ENCODE peak calls at places on chromosomes 12 and 14, in four cellular contexts. One of them, this sample, is unnamed.

GRCh38 chr12:104802198-104802597 is 155.9 kb downstream of the SLC41A2 start:
- DNase-seq in cardiac fibroblast: peak; percentile 29
- DNase-seq in amygdala: no peak
- DNase-seq in adipocyte: no peak
- DNase-seq in this sample: no peak

GRCh38 chr14:26966942-26967341 is 369.1 kb upstream of the NOVA1 start:
- DNase-seq in cardiac fibroblast: peak; percentile 25
- DNase-seq in amygdala: no peak
- DNase-seq in adipocyte: no peak
- DNase-seq in this sample: no peak

GRCh38 chr12:91346827-91347226 is 164.2 kb upstream of the DCN start:
- DNase-seq in cardiac fibroblast: no peak
- DNase-seq in amygdala: no peak
- DNase-seq in adipocyte: no peak
- DNase-seq in this sample: no peak

GRCh38 chr12:25017336-25017735 is 68.4 kb upstream of the BCAT1 start:
- DNase-seq in cardiac fibroblast: no peak
- DNase-seq in amygdala: no peak
- DNase-seq in adipocyte: peak; percentile 32
- DNase-seq in this sample: no peak

GRCh38 chr12:130088509-130088908 is 73.8 kb upstream of the FZD10 start:
- DNase-seq in cardiac fibroblast: no peak
- DNase-seq in amygdala: no peak
- DNase-seq in adipocyte: no peak
- DNase-seq in this sample: no peak

GRCh38 chr12:131242741-131243496 is 289.2 kb downstream of the ADGRD1 start:
- DNase-seq in cardiac fibroblast: no peak
- DNase-seq in amygdala: no peak
- DNase-seq in adipocyte: no peak
- DNase-seq in this sample: no peak

GRCh38 chr12:1838223-1838993 is 18.0 kb downstream of the LRTM2 start:
- DNase-seq in cardiac fibroblast: no peak
- DNase-seq in amygdala: peak; percentile 22
- DNase-seq in adipocyte: no peak
- DNase-seq in this sample: no peak

GRCh38 chr12:111775205-111776193 is 8.8 kb downstream of the ALDH2 start:
- DNase-seq in cardiac fibroblast: peak; percentile 97
- DNase-seq in amygdala: peak; percentile 50
- DNase-seq in adipocyte: peak; percentile 67
- DNase-seq in this sample: peak; percentile 52

GRCh38 chr12:113990548-113991223 is 24.6 kb upstream of the RBM19 start:
- DNase-seq in cardiac fibroblast: no peak
- DNase-seq in amygdala: no peak
- DNase-seq in adipocyte: no peak
- DNase-seq in this sample: no peak

GRCh38 chr12:64800640-64801039 is 23.8 kb upstream of the TBC1D30 start:
- DNase-seq in cardiac fibroblast: no peak
- DNase-seq in amygdala: no peak
- DNase-seq in adipocyte: no peak
- DNase-seq in this sample: no peak

GRCh38 chr14:32201196-32201815 is 539 bp upstream of the RNU6-7 start:
- DNase-seq in cardiac fibroblast: peak; percentile 58
- DNase-seq in amygdala: peak; percentile 52
- DNase-seq in adipocyte: peak; percentile 72
- DNase-seq in this sample: peak; percentile 80

GRCh38 chr14:55975281-55975905 is 142.8 kb upstream of the PELI2 start:
- DNase-seq in cardiac fibroblast: no peak
- DNase-seq in amygdala: no peak
- DNase-seq in adipocyte: no peak
- DNase-seq in this sample: no peak

GRCh38 chr14:53983112-53983511 is 26.5 kb upstream of the BMP4 start:
- DNase-seq in cardiac fibroblast: no peak
- DNase-seq in amygdala: no peak
- DNase-seq in adipocyte: no peak
- DNase-seq in this sample: no peak

GRCh38 chr12:52604859-52605258 is 3.6 kb upstream of the KRT72 start:
- DNase-seq in cardiac fibroblast: no peak
- DNase-seq in amygdala: no peak
- DNase-seq in adipocyte: no peak
- DNase-seq in this sample: no peak

GRCh38 chr12:52187640-52188039 is 4.2 kb downstream of the KRT80 start:
- DNase-seq in cardiac fibroblast: no peak
- DNase-seq in amygdala: no peak
- DNase-seq in adipocyte: no peak
- DNase-seq in this sample: no peak

GRCh38 chr14:100673085-100673806 is 53.4 kb upstream of the DLK1 start:
- DNase-seq in cardiac fibroblast: no peak
- DNase-seq in amygdala: no peak
- DNase-seq in adipocyte: no peak
- DNase-seq in this sample: no peak

GRCh38 chr12:93582351-93582750 is 9.9 kb downstream of the SOCS2 start:
- DNase-seq in cardiac fibroblast: no peak
- DNase-seq in amygdala: no peak
- DNase-seq in adipocyte: no peak
- DNase-seq in this sample: no peak

GRCh38 chr12:31000751-31001150 is 72.9 kb upstream of the DDX11 start:
- DNase-seq in cardiac fibroblast: peak; percentile 26
- DNase-seq in amygdala: no peak
- DNase-seq in adipocyte: peak; percentile 27
- DNase-seq in this sample: no peak

GRCh38 chr12:98402081-98402480 is 113.3 kb upstream of the TMPO start:
- DNase-seq in cardiac fibroblast: no peak
- DNase-seq in amygdala: no peak
- DNase-seq in adipocyte: no peak
- DNase-seq in this sample: no peak